ENCODE peak calls at places on chromosomes 16 and 17, in ten cellular contexts. E is ascending aorta, V is mesenchymal stem cell, P is A549, Y is RPMI7951, F is fibroblast of the aortic adventitia, Z is iPS DF 19.7, H is neural crest cell, M is caudate nucleus, T is NCI-H2081 treated with DMSO at 0.1 percent for 48 hours. X is an unnamed sample.

GRCh38 chr17:57372156-57372555 is 115.8 kb downstream of the MSI2 start:
- DNase-seq in E (no peak), V (peak; percentile 55), P (peak; percentile 80), Y (peak; percentile 49), F (peak; percentile 10), Z (no peak), H (no peak), M (no peak), T (no peak), X (no peak)

GRCh38 chr16:20743591-20743990 is 2.0 kb upstream of the THUMPD1 start:
- DNase-seq in E (no peak), V (no peak), P (no peak), Y (no peak), F (no peak), Z (no peak), H (no peak), M (no peak), T (no peak), X (no peak)

GRCh38 chr17:51651513-51652298 is 391.4 kb downstream of the UTP18 start:
- DNase-seq in E (no peak), V (no peak), P (no peak), Y (no peak), F (no peak), Z (no peak), H (no peak), M (no peak), T (no peak), X (no peak)

GRCh38 chr17:20225162-20226115 is 216.3 kb downstream of the SPECC1 start:
- DNase-seq in E (no peak), V (no peak), P (no peak), Y (peak; percentile 61), F (peak; percentile 1), Z (no peak), H (no peak), M (no peak), T (no peak), X (no peak)

GRCh38 chr17:76000016-76000754 is 470 bp upstream of the CDK3 start:
- DNase-seq in E (no peak), V (peak; percentile 34), P (peak; percentile 96), Y (no peak), F (no peak), Z (peak; percentile 23), H (peak; percentile 74), M (no peak), T (no peak), X (peak; percentile 89)

GRCh38 chr16:27335349-27336052 is 21.7 kb downstream of the IL4R start:
- DNase-seq in E (no peak), V (peak; percentile 57), P (no peak), Y (no peak), F (peak; percentile 73), Z (no peak), H (no peak), M (no peak), T (no peak), X (no peak)

GRCh38 chr16:1533443-1533951 is at the start of gene TMEM204:
- DNase-seq in E (no peak), V (peak; percentile 72), P (no peak), Y (no peak), F (peak; percentile 86), Z (no peak), H (no peak), M (no peak), T (no peak), X (peak; percentile 69)

GRCh38 chr17:17682293-17682736 is 1.1 kb downstream of the RAI1 start:
- DNase-seq in E (no peak), V (peak; percentile 52), P (peak; percentile 50), Y (peak; percentile 39), F (peak; percentile 28), Z (no peak), H (peak; percentile 29), M (no peak), T (no peak), X (peak; percentile 29)

GRCh38 chr17:39224778-39225307 is 902 bp downstream of the STAC2 start:
- DNase-seq in E (no peak), V (no peak), P (no peak), Y (no peak), F (no peak), Z (no peak), H (no peak), M (no peak), T (no peak), X (no peak)

GRCh38 chr16:49500211-49500610 is 126.6 kb downstream of the C16orf78 start:
- DNase-seq in E (no peak), V (no peak), P (no peak), Y (no peak), F (no peak), Z (no peak), H (no peak), M (no peak), T (no peak), X (no peak)

GRCh38 chr17:71709271-71709670 is 411.5 kb upstream of the SOX9 start:
- DNase-seq in E (no peak), V (peak; percentile 31), P (no peak), Y (no peak), F (no peak), Z (no peak), H (no peak), M (no peak), T (no peak), X (no peak)

GRCh38 chr16:55482056-55482455 is 3.1 kb downstream of the MMP2 start:
- DNase-seq in E (no peak), V (no peak), P (no peak), Y (peak; percentile 64), F (peak; percentile 66), Z (no peak), H (no peak), M (no peak), T (no peak), X (no peak)

X was measured in endothelial cell.